ENCODE peak calls at places on chromosome 14, in seven cellular contexts. B, F, J, O, N, Y and V are unnamed samples. For H3K4me1, the result is how much of the 10 kb centered on the place peaks cover.

GRCh38 chr14:104933721-104934379 is 9.2 kb downstream of the PLD4 start:
- DNase-seq in B (no peak), F (no peak), J (no peak), O (no peak), N (no peak), Y (no peak), V (peak)

GRCh38 chr14:22768947-22769346 is 2.5 kb downstream of the OXA1L start:
- DNase-seq in B (no peak), F (no peak), J (no peak), O (no peak), N (no peak), Y (no peak), V (no peak)

GRCh38 chr14:38278035-38278434 is 22.1 kb upstream of the CLEC14A start:
- DNase-seq in B (no peak), F (no peak), J (no peak), O (no peak), N (no peak), Y (no peak), V (no peak)

GRCh38 chr14:104800600-104801283 is at the start of gene ZBTB42:
- DNase-seq in B (no peak), F (peak), J (no peak), O (peak), N (peak), Y (peak), V (no peak)

GRCh38 chr14:61568572-61569011 is 126.7 kb upstream of the HIF1A start:
- DNase-seq in B (no peak), F (no peak), J (no peak), O (peak), N (peak), Y (peak), V (no peak)

GRCh38 chr14:62126885-62127478 is 364.8 kb downstream of the SNAPC1 start:
- DNase-seq in B (peak), F (no peak), J (peak), O (no peak), N (no peak), Y (peak), V (peak)

GRCh38 chr14:26917086-26917485 is 319.3 kb upstream of the NOVA1 start:
- DNase-seq in B (no peak), F (no peak), J (no peak), O (no peak), N (no peak), Y (peak), V (no peak)

GRCh38 chr14:94104731-94105130 is 5.8 kb upstream of the IFI27 start:
- DNase-seq in B (no peak), F (no peak), J (no peak), O (no peak), N (no peak), Y (no peak), V (no peak)

GRCh38 chr14:44283836-44284235 is 223.2 kb downstream of the FSCB start:
- DNase-seq in B (no peak), F (no peak), J (no peak), O (no peak), N (no peak), Y (no peak), V (no peak)

GRCh38 chr14:79584679-79585078 is 626.6 kb downstream of the DIO2 start:
- DNase-seq in B (no peak), F (no peak), J (no peak), O (no peak), N (no peak), Y (peak), V (no peak)
- TF ChIP-seq CTCF in B (peak), F (no peak), J (no peak), O (no peak), N (no peak), Y (no peak), V (no peak)

GRCh38 chr14:96192049-96192448 is 12.6 kb upstream of the BDKRB2 start:
- DNase-seq in B (no peak), F (no peak), J (no peak), O (no peak), N (no peak), Y (no peak), V (no peak)
- H3K4me1 ChIP-seq in B (under half), F (under half), J (under half), O (under half), N (under half), Y (under half), V (under half)

GRCh38 chr14:68801631-68802030 is 8.8 kb upstream of the ZFP36L1 start:
- DNase-seq in B (no peak), F (no peak), J (no peak), O (no peak), N (no peak), Y (no peak), V (no peak)
- TF ChIP-seq POLR2A in B (no peak), F (no peak), J (no peak), O (no peak), N (no peak), Y (no peak), V (no peak)

GRCh38 chr14:34874386-34875030 is 652 bp downstream of the BAZ1A start:
- DNase-seq in B (peak), F (peak), J (no peak), O (peak), N (peak), Y (peak), V (peak)
- TF ChIP-seq CTCF in B (no peak), F (peak), J (no peak), O (no peak), N (no peak), Y (no peak), V (no peak)

DNA sequence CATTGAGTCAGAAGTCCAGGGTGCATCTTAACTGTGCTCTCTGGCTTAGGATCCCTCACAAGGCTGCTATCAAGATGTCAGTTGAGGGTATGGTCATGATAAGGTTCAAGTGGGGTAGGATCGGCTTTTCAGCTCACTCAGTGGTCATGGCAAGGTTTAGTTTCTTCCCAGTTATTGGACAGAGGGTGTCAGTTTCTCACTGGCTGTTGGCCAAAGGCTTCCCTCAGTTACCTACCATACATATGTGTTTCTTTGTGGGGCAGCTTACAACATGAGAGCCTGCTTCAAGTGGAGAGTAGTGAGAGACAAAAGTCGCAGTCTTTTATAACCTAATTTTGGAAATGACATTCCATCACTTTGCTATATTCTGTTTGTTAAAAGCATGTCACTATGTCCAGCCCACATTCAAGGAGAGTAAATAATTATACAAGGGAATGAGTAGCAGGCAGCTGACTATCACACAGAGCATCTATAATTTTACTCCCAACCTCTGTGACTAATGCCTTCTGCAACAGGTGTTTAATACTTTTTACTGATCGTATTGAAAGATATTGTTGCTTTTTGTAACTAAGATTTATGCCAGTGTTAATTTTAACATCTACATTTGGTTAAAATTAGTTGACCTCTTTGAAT is 572.8 kb upstream of the FBXO33 start:
- DNase-seq in B (no peak), F (no peak), J (no peak), O (no peak), N (no peak), Y (no peak), V (no peak)
- H3K4me1 ChIP-seq in B (under half), F (under half), J (under half), O (under half), N (under half), Y (under half), V (under half)